ENCODE peak calls at places on chromosomes 11 and 22, in nine cellular contexts. T is GM18507, Z is NCI-H2081, V is AG10803, Y is H7, P is GM12891, C is hippocampal formation, O is KG1, J is GM23338. Q is an unnamed sample.

GRCh38 chr11:101326141-101326540 is 196.5 kb upstream of the PGR start:
- DNase-seq in C (no peak), T (no peak), Y (no peak), P (no peak), O (no peak), V (no peak), Z (no peak), J (no peak), Q (no peak)

GRCh38 chr11:30333405-30333804 is 10.5 kb downstream of the ARL14EP start:
- DNase-seq in P (no peak), Y (peak), J (peak), V (no peak), Z (no peak), O (no peak), C (no peak), T (no peak), Q (no peak)

GRCh38 chr11:63505857-63506528 is at the start of gene LGALS12:
- DNase-seq in Z (no peak), V (no peak), Y (peak), C (no peak), T (no peak), J (peak), O (peak), P (no peak), Q (no peak)

GRCh38 chr11:128310676-128311445 is 276.5 kb downstream of the ETS1 start:
- DNase-seq in T (no peak), P (no peak), O (no peak), Y (no peak), C (no peak), Z (no peak), V (no peak), J (no peak), Q (no peak)

GRCh38 chr22:20641198-20641892 is 132.6 kb upstream of the SERPIND1 start:
- DNase-seq in P (no peak), J (no peak), C (no peak), T (no peak), Z (no peak), V (no peak), Y (no peak), O (no peak), Q (no peak)

GRCh38 chr11:92225563-92226308 is 1.1 kb downstream of the FAT3 start:
- DNase-seq in V (peak), Y (peak), P (no peak), Z (peak), J (peak), T (no peak), C (no peak), O (no peak), Q (peak)

GRCh38 chr22:21012446-21013407 is 2.2 kb upstream of the P2RX6 start:
- DNase-seq in C (no peak), V (no peak), J (no peak), Z (no peak), Y (no peak), P (no peak), O (no peak), T (no peak), Q (no peak)

GRCh38 chr11:17673951-17674350 is 45.4 kb upstream of the MYOD1 start:
- DNase-seq in J (no peak), P (no peak), T (no peak), Z (no peak), Y (no peak), C (no peak), V (no peak), O (no peak), Q (no peak)

GRCh38 chr11:62600367-62601113 is 1.1 kb downstream of the MTA2 start:
- DNase-seq in Z (no peak), O (peak), V (no peak), Y (peak), J (peak), P (no peak), T (no peak), C (no peak), Q (no peak)

GRCh38 chr11:100827934-100828661 is 141.0 kb downstream of the ARHGAP42 start:
- DNase-seq in T (no peak), Y (no peak), P (no peak), O (peak), C (no peak), V (no peak), Z (peak), J (peak), Q (peak)

GRCh38 chr11:131041331-131042040 is 125.2 kb upstream of the SNX19 start:
- DNase-seq in Y (no peak), P (no peak), T (no peak), J (no peak), C (no peak), O (no peak), Z (no peak), V (peak), Q (no peak)

GRCh38 chr11:36108812-36109498 is 165.1 kb downstream of the LDLRAD3 start:
- DNase-seq in O (no peak), V (no peak), Z (no peak), T (no peak), Y (no peak), P (no peak), J (no peak), C (no peak), Q (no peak)

GRCh38 chr11:115720537-115721308 is 216.5 kb upstream of the CADM1 start:
- DNase-seq in T (no peak), J (no peak), O (no peak), Z (no peak), C (no peak), Y (no peak), P (no peak), V (no peak), Q (no peak)

GRCh38 chr22:40679249-40679963 is at the start of gene MCHR1:
- DNase-seq in V (no peak), Y (peak), O (no peak), T (no peak), P (no peak), Z (no peak), J (no peak), C (no peak), Q (no peak)

GRCh38 chr22:17592201-17592600 is 28.9 kb downstream of the SLC25A18 start:
- DNase-seq in J (no peak), P (no peak), Z (no peak), C (no peak), V (no peak), O (no peak), T (no peak), Y (no peak), Q (no peak)

GRCh38 chr11:107740256-107740655 is 28.4 kb upstream of the SLN start:
- DNase-seq in O (no peak), Z (no peak), T (no peak), P (no peak), V (peak), C (no peak), J (no peak), Y (no peak), Q (no peak)

GRCh38 chr11:2807801-2808241 is 77.8 kb downstream of the CDKN1C start:
- DNase-seq in O (no peak), C (no peak), T (no peak), J (no peak), Z (no peak), P (no peak), Y (no peak), V (no peak), Q (peak)

GRCh38 chr22:45284705-45285305 is at the start of gene UPK3A:
- DNase-seq in P (peak), Z (peak), Y (peak), T (no peak), C (no peak), V (no peak), J (peak), O (no peak), Q (no peak)

GRCh38 chr11:10317776-10318526 is 13.1 kb downstream of the ADM start:
- DNase-seq in T (no peak), P (no peak), C (no peak), Z (no peak), V (no peak), O (no peak), Y (no peak), J (no peak), Q (no peak)